ENCODE peak calls at places on chromosomes 5 and 9, in nine cellular contexts. One of them, this sample, is unnamed.

GRCh38 chr5:16957305-16958165 is 21.4 kb upstream of the MYO10 start:
- DNase-seq in breast epithelium: no peak
- DNase-seq in ovary: no peak
- DNase-seq in suprapubic skin: peak; percentile 45
- DNase-seq in uterus: no peak
- DNase-seq in HCT116: no peak
- DNase-seq in body of pancreas: no peak
- DNase-seq in stomach: no peak
- DNase-seq in sigmoid colon: no peak
- DNase-seq in this sample: no peak

GRCh38 chr5:140108093-140109049 is 5.5 kb upstream of the PURA start:
- DNase-seq in breast epithelium: no peak
- DNase-seq in ovary: peak; percentile 53
- DNase-seq in suprapubic skin: peak; percentile 86
- DNase-seq in uterus: no peak
- DNase-seq in HCT116: no peak
- DNase-seq in body of pancreas: peak; percentile 44
- DNase-seq in stomach: peak; percentile 41
- DNase-seq in sigmoid colon: peak; percentile 66
- DNase-seq in this sample: peak; percentile 85

GRCh38 chr5:166695311-166695710 is 1596.1 kb upstream of the WWC1 start:
- DNase-seq in breast epithelium: no peak
- DNase-seq in ovary: no peak
- DNase-seq in suprapubic skin: no peak
- DNase-seq in uterus: no peak
- DNase-seq in HCT116: no peak
- DNase-seq in body of pancreas: no peak
- DNase-seq in stomach: no peak
- DNase-seq in sigmoid colon: no peak
- DNase-seq in this sample: no peak

GRCh38 chr5:68007446-68007845 is 208.1 kb upstream of the PIK3R1 start:
- DNase-seq in breast epithelium: no peak
- DNase-seq in ovary: no peak
- DNase-seq in suprapubic skin: no peak
- DNase-seq in uterus: peak; percentile 50
- DNase-seq in HCT116: no peak
- DNase-seq in body of pancreas: peak; percentile 17
- DNase-seq in stomach: no peak
- DNase-seq in sigmoid colon: peak; percentile 87
- DNase-seq in this sample: no peak

GRCh38 chr5:9545301-9545958 is 445 bp downstream of the SEMA5A start:
- DNase-seq in breast epithelium: no peak
- DNase-seq in ovary: no peak
- DNase-seq in suprapubic skin: peak; percentile 81
- DNase-seq in uterus: peak; percentile 27
- DNase-seq in HCT116: no peak
- DNase-seq in body of pancreas: peak; percentile 27
- DNase-seq in stomach: no peak
- DNase-seq in sigmoid colon: peak; percentile 71
- DNase-seq in this sample: peak; percentile 74

GRCh38 chr5:169416583-169417196 is 115.8 kb upstream of the SLIT3 start:
- DNase-seq in breast epithelium: no peak
- DNase-seq in ovary: no peak
- DNase-seq in suprapubic skin: peak; percentile 85
- DNase-seq in uterus: peak; percentile 29
- DNase-seq in HCT116: no peak
- DNase-seq in body of pancreas: peak; percentile 29
- DNase-seq in stomach: no peak
- DNase-seq in sigmoid colon: no peak
- DNase-seq in this sample: no peak

GRCh38 chr9:111287127-111287526 is 42.9 kb downstream of the OR2K2 start:
- DNase-seq in breast epithelium: no peak
- DNase-seq in ovary: no peak
- DNase-seq in suprapubic skin: no peak
- DNase-seq in uterus: no peak
- DNase-seq in HCT116: peak; percentile 7
- DNase-seq in body of pancreas: no peak
- DNase-seq in stomach: no peak
- DNase-seq in sigmoid colon: no peak
- DNase-seq in this sample: no peak

GRCh38 chr5:134252671-134253070 is 26.8 kb upstream of the PPP2CA start:
- DNase-seq in breast epithelium: no peak
- DNase-seq in ovary: no peak
- DNase-seq in suprapubic skin: no peak
- DNase-seq in uterus: no peak
- DNase-seq in HCT116: peak; percentile 74
- DNase-seq in body of pancreas: no peak
- DNase-seq in stomach: no peak
- DNase-seq in sigmoid colon: no peak
- DNase-seq in this sample: no peak

GRCh38 chr9:90600029-90600428 is 42.6 kb downstream of the DIRAS2 start:
- DNase-seq in breast epithelium: no peak
- DNase-seq in ovary: no peak
- DNase-seq in suprapubic skin: no peak
- DNase-seq in uterus: no peak
- DNase-seq in HCT116: no peak
- DNase-seq in body of pancreas: no peak
- DNase-seq in stomach: no peak
- DNase-seq in sigmoid colon: no peak
- DNase-seq in this sample: no peak

GRCh38 chr9:121770415-121771273 is 119.2 kb downstream of the DAB2IP start:
- DNase-seq in breast epithelium: no peak
- DNase-seq in ovary: peak; percentile 30
- DNase-seq in suprapubic skin: no peak
- DNase-seq in uterus: no peak
- DNase-seq in HCT116: no peak
- DNase-seq in body of pancreas: no peak
- DNase-seq in stomach: no peak
- DNase-seq in sigmoid colon: peak; percentile 57
- DNase-seq in this sample: peak; percentile 48

GRCh38 chr9:125845271-125845808 is 98.2 kb downstream of the PBX3 start:
- DNase-seq in breast epithelium: no peak
- DNase-seq in ovary: no peak
- DNase-seq in suprapubic skin: no peak
- DNase-seq in uterus: no peak
- DNase-seq in HCT116: no peak
- DNase-seq in body of pancreas: no peak
- DNase-seq in stomach: no peak
- DNase-seq in sigmoid colon: no peak
- DNase-seq in this sample: no peak

GRCh38 chr9:126915281-126915816 is 767 bp downstream of the RALGPS1 start:
- DNase-seq in breast epithelium: peak; percentile 81
- DNase-seq in ovary: peak; percentile 63
- DNase-seq in suprapubic skin: peak; percentile 79
- DNase-seq in uterus: peak; percentile 28
- DNase-seq in HCT116: peak; percentile 19
- DNase-seq in body of pancreas: peak; percentile 95
- DNase-seq in stomach: peak; percentile 95
- DNase-seq in sigmoid colon: peak; percentile 70
- DNase-seq in this sample: peak; percentile 91

GRCh38 chr9:111661150-111661801 is at the start of gene GNG10:
- DNase-seq in breast epithelium: peak; percentile 52
- DNase-seq in ovary: peak; percentile 73
- DNase-seq in suprapubic skin: peak; percentile 78
- DNase-seq in uterus: peak; percentile 24
- DNase-seq in HCT116: no peak
- DNase-seq in body of pancreas: peak; percentile 49
- DNase-seq in stomach: peak; percentile 62
- DNase-seq in sigmoid colon: peak; percentile 74
- DNase-seq in this sample: peak; percentile 95

GRCh38 chr9:121288874-121289553 is 21.1 kb downstream of the GSN start:
- DNase-seq in breast epithelium: peak; percentile 66
- DNase-seq in ovary: peak; percentile 87
- DNase-seq in suprapubic skin: peak; percentile 79
- DNase-seq in uterus: peak; percentile 93
- DNase-seq in HCT116: no peak
- DNase-seq in body of pancreas: peak; percentile 68
- DNase-seq in stomach: peak; percentile 69
- DNase-seq in sigmoid colon: peak; percentile 94
- DNase-seq in this sample: peak; percentile 73

DNA sequence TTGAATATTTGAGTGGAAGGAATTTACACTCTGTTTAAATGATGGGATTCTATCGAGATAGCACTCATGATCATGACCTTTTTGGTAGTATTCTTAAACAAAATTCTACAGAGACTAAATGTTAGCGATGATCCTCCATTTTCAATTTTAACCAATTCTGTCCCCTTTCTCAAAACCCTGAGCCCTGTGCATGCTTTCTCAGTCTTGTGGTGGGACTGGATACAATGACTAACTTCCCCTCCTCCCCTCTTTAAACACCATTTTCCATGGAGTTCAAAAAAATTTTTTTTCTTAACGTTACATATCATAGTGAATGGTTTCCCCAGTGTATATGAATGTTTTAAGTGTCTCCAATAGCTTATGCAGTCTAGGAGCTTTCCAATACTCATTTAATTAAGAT is 101.0 kb downstream of the MAP1B start:
- DNase-seq in breast epithelium: no peak
- DNase-seq in ovary: no peak
- DNase-seq in suprapubic skin: no peak
- DNase-seq in uterus: no peak
- DNase-seq in HCT116: no peak
- DNase-seq in body of pancreas: no peak
- DNase-seq in stomach: no peak
- DNase-seq in sigmoid colon: no peak
- DNase-seq in this sample: no peak
- H3K36me3 ChIP-seq in breast epithelium: no peaks in the 10 kb centered on the region
- H3K36me3 ChIP-seq in ovary: no peaks in the 10 kb centered on the region
- H3K36me3 ChIP-seq in suprapubic skin: peaks cover 23% of the 10 kb centered on the region
- H3K36me3 ChIP-seq in uterus: no peaks in the 10 kb centered on the region
- H3K36me3 ChIP-seq in HCT116: no peaks in the 10 kb centered on the region
- H3K36me3 ChIP-seq in body of pancreas: no peaks in the 10 kb centered on the region
- H3K36me3 ChIP-seq in stomach: peaks cover 26% of the 10 kb centered on the region
- H3K36me3 ChIP-seq in sigmoid colon: peaks cover 4% of the 10 kb centered on the region
- H3K36me3 ChIP-seq in this sample: no peaks in the 10 kb centered on the region

GRCh38 chr5:10645146-10645545 is 81.3 kb downstream of the ANKRD33B start:
- DNase-seq in breast epithelium: no peak
- DNase-seq in ovary: no peak
- DNase-seq in suprapubic skin: no peak
- DNase-seq in uterus: no peak
- DNase-seq in HCT116: no peak
- DNase-seq in body of pancreas: no peak
- DNase-seq in stomach: peak; percentile 9
- DNase-seq in sigmoid colon: no peak
- DNase-seq in this sample: peak; percentile 71
- TF ChIP-seq POLR2A in breast epithelium: no peak
- TF ChIP-seq POLR2A in ovary: no peak
- TF ChIP-seq POLR2A in suprapubic skin: no peak
- TF ChIP-seq POLR2A in uterus: no peak
- TF ChIP-seq POLR2A in HCT116: no peak
- TF ChIP-seq POLR2A in body of pancreas: no peak
- TF ChIP-seq POLR2A in stomach: no peak
- TF ChIP-seq POLR2A in sigmoid colon: no peak
- TF ChIP-seq POLR2A in this sample: no peak

GRCh38 chr5:141559481-141559880 is 59.3 kb downstream of the DIAPH1 start:
- DNase-seq in breast epithelium: no peak
- DNase-seq in ovary: no peak
- DNase-seq in suprapubic skin: no peak
- DNase-seq in uterus: no peak
- DNase-seq in HCT116: no peak
- DNase-seq in body of pancreas: no peak
- DNase-seq in stomach: no peak
- DNase-seq in sigmoid colon: no peak
- DNase-seq in this sample: no peak
- H3K27ac ChIP-seq in breast epithelium: peak overlapping the region; percentile 87
- H3K27ac ChIP-seq in ovary: no peak overlapping the region
- H3K27ac ChIP-seq in suprapubic skin: peak overlapping the region; percentile 91
- H3K27ac ChIP-seq in uterus: peak overlapping the region; percentile 86
- H3K27ac ChIP-seq in HCT116: no peak overlapping the region
- H3K27ac ChIP-seq in body of pancreas: peak overlapping the region; percentile 89
- H3K27ac ChIP-seq in stomach: peak overlapping the region; percentile 58
- H3K27ac ChIP-seq in sigmoid colon: peak overlapping the region; percentile 80
- H3K27ac ChIP-seq in this sample: no peak overlapping the region

DNA sequence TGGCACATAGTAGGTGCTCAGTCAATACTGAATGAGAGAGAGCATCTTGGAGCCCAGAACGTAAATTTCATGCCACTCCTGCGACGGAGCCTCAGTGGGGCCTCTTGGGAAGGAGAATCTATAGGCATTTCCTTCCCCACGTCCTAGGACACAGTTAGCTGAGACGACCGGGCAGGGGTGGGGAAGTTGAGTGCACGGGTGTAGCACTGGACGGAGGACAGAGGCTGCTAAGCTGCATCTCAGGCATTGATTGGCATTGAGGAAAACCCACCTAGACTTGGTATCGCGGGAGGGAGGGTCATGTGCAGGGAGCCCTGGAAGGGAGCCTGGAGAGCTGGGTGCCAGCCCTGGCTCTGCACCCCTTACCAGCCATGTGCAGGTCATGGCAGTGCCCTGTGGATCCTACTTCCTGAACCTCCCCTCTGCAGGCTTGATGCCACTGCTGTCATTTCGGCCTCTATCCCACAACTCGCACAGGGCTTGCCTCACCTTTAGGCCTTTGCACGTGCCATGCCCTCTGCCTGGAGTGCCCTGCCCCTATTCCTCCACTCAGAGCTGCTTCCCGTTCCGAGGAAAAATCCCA is 25.6 kb downstream of the NEK6 start:
- DNase-seq in breast epithelium: no peak
- DNase-seq in ovary: no peak
- DNase-seq in suprapubic skin: no peak
- DNase-seq in uterus: no peak
- DNase-seq in HCT116: no peak
- DNase-seq in body of pancreas: no peak
- DNase-seq in stomach: no peak
- DNase-seq in sigmoid colon: no peak
- DNase-seq in this sample: no peak
- H3K36me3 ChIP-seq in breast epithelium: no peaks in the 10 kb centered on the region
- H3K36me3 ChIP-seq in ovary: no peaks in the 10 kb centered on the region
- H3K36me3 ChIP-seq in suprapubic skin: peaks cover 4% of the 10 kb centered on the region
- H3K36me3 ChIP-seq in uterus: no peaks in the 10 kb centered on the region
- H3K36me3 ChIP-seq in HCT116: no peaks in the 10 kb centered on the region
- H3K36me3 ChIP-seq in body of pancreas: no peaks in the 10 kb centered on the region
- H3K36me3 ChIP-seq in stomach: no peaks in the 10 kb centered on the region
- H3K36me3 ChIP-seq in sigmoid colon: no peaks in the 10 kb centered on the region
- H3K36me3 ChIP-seq in this sample: no peaks in the 10 kb centered on the region

This sample was measured in spleen.